ENCODE peak calls at places on chromosomes 16 and 17, in nine cellular contexts. Q, V, X, L, A, K, U, F and J are unnamed samples.
A peak's percentile ranks its signal among the peaks of the same experiment; 100 is the strongest.

GRCh38 chr16:67155305-67156145 is 4.2 kb downstream of the TRADD start:
- DNase-seq in F (peak; percentile 84), V (peak; percentile 69), L (peak; percentile 59), X (peak; percentile 85), K (peak; percentile 81), A (peak; percentile 55), U (peak; percentile 72), Q (peak; percentile 83), J (peak; percentile 88)

GRCh38 chr17:17590141-17590735 is 1.3 kb downstream of the PEMT start:
- DNase-seq in V (no peak), A (no peak), X (no peak), Q (no peak), K (no peak), U (no peak), L (no peak), F (no peak), J (no peak)

GRCh38 chr17:72388765-72389473 is 268.1 kb downstream of the SOX9 start:
- DNase-seq in L (peak; percentile 95), X (no peak), V (peak; percentile 31), Q (peak; percentile 33), F (peak; percentile 89), U (no peak), K (no peak), A (no peak), J (no peak)

GRCh38 chr16:14205666-14206065 is 134.5 kb downstream of the MRTFB start:
- DNase-seq in K (no peak), F (peak; percentile 51), L (no peak), A (no peak), U (no peak), Q (no peak), V (peak; percentile 88), X (no peak), J (peak; percentile 24)

GRCh38 chr16:65318138-65318537 is 196.3 kb upstream of the CDH11 start:
- DNase-seq in L (no peak), F (no peak), U (no peak), V (no peak), X (no peak), A (no peak), K (no peak), Q (no peak), J (no peak)

GRCh38 chr16:31113420-31114124 is 3.9 kb upstream of the KAT8 start:
- DNase-seq in V (no peak), X (no peak), L (no peak), Q (no peak), F (no peak), K (no peak), A (no peak), U (no peak), J (no peak)

GRCh38 chr16:64687796-64688195 is 434.1 kb downstream of the CDH11 start:
- DNase-seq in X (no peak), K (no peak), A (no peak), L (no peak), Q (no peak), V (no peak), U (no peak), F (no peak), J (no peak)

GRCh38 chr17:63675607-63676539 is 24.1 kb downstream of the LIMD2 start:
- DNase-seq in V (peak; percentile 85), K (peak; percentile 64), F (no peak), U (peak; percentile 74), A (peak; percentile 90), X (peak; percentile 84), Q (peak; percentile 95), L (peak; percentile 89), J (no peak)

GRCh38 chr16:15946257-15947044 is 3.0 kb upstream of the ABCC1 start:
- DNase-seq in A (no peak), X (peak; percentile 33), K (no peak), V (peak; percentile 85), Q (peak; percentile 73), L (peak; percentile 83), F (no peak), U (no peak), J (no peak)

GRCh38 chr17:60089097-60089844 is 10.6 kb upstream of the HEATR6 start:
- DNase-seq in V (no peak), F (peak; percentile 42), X (no peak), A (no peak), Q (no peak), L (no peak), U (no peak), K (no peak), J (peak; percentile 56)

GRCh38 chr17:81039854-81040758 is 5.2 kb downstream of the BAIAP2 start:
- DNase-seq in X (no peak), U (no peak), F (no peak), Q (peak; percentile 57), L (peak; percentile 70), A (no peak), V (peak; percentile 62), K (no peak), J (no peak)

GRCh38 chr17:80198144-80198661 is 21.9 kb downstream of the SGSH start:
- DNase-seq in A (no peak), Q (no peak), X (no peak), F (no peak), U (no peak), K (no peak), V (no peak), L (no peak), J (no peak)

GRCh38 chr17:40864661-40865380 is 2.2 kb downstream of the KRT12 start:
- DNase-seq in V (peak; percentile 11), U (no peak), X (no peak), L (no peak), F (no peak), Q (no peak), A (no peak), K (no peak), J (no peak)

GRCh38 chr17:835263-835662 is 53.1 kb downstream of the MRM3 start:
- DNase-seq in U (no peak), K (no peak), A (peak; percentile 52), F (no peak), V (peak; percentile 55), X (peak; percentile 81), L (no peak), Q (peak; percentile 95), J (no peak)

GRCh38 chr17:5364696-5365095 is 54.8 kb downstream of the NUP88 start:
- DNase-seq in K (no peak), A (no peak), U (no peak), V (no peak), Q (no peak), L (no peak), F (no peak), X (no peak), J (no peak)

GRCh38 chr17:8244768-8245167 is 3.1 kb downstream of the CTC1 start:
- DNase-seq in K (no peak), A (no peak), Q (no peak), U (no peak), V (no peak), X (no peak), L (no peak), F (no peak), J (no peak)

GRCh38 chr17:8237886-8238285 is 10.0 kb downstream of the CTC1 start:
- DNase-seq in L (no peak), Q (no peak), A (no peak), U (no peak), K (no peak), X (no peak), F (no peak), V (no peak), J (no peak)

GRCh38 chr17:8249621-8250020 is 532 bp downstream of the PFAS start:
- DNase-seq in X (no peak), U (no peak), F (no peak), A (no peak), Q (no peak), K (no peak), V (no peak), L (no peak), J (no peak)

GRCh38 chr17:8248751-8249607 is at the start of gene PFAS:
- DNase-seq in Q (peak; percentile 95), X (peak; percentile 97), L (peak; percentile 92), V (peak; percentile 93), U (peak; percentile 94), K (peak; percentile 95), F (peak; percentile 97), A (peak; percentile 93), J (peak; percentile 94)

DNA sequence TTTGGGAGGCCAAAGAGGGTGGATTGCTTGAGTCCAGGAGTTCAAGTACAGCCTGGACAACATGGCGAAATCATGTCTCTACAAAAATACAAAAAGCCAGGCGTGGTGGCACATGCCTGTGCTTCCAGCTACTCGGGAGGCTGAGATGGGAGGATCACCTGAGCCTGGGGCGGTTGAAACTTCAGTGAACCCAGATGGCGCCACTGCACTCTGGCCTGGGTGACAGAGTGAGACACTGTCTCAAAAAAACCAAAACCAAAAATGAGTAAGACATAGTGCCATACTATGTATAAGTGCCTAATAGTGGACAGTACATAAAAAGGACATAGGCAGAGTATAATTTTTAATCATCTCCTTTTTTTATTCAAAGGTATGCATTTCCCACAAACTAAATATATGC is 4.0 kb downstream of the CTC1 start:
- DNase-seq in V (no peak), Q (no peak), K (no peak), A (no peak), F (no peak), L (no peak), X (no peak), U (no peak), J (no peak)
- TF ChIP-seq CTCF in V (no peak), Q (no peak), K (no peak), A (no peak), F (no peak), L (no peak), X (no peak), U (no peak), J (no peak)

GRCh38 chr17:48993305-48993704 is 3.9 kb upstream of the IGF2BP1 start:
- DNase-seq in X (no peak), L (no peak), U (no peak), F (no peak), Q (no peak), A (no peak), K (no peak), V (no peak), J (no peak)
- TF ChIP-seq CTCF in X (no peak), L (no peak), U (no peak), F (no peak), Q (no peak), A (no peak), K (no peak), V (no peak), J (no peak)

DNA sequence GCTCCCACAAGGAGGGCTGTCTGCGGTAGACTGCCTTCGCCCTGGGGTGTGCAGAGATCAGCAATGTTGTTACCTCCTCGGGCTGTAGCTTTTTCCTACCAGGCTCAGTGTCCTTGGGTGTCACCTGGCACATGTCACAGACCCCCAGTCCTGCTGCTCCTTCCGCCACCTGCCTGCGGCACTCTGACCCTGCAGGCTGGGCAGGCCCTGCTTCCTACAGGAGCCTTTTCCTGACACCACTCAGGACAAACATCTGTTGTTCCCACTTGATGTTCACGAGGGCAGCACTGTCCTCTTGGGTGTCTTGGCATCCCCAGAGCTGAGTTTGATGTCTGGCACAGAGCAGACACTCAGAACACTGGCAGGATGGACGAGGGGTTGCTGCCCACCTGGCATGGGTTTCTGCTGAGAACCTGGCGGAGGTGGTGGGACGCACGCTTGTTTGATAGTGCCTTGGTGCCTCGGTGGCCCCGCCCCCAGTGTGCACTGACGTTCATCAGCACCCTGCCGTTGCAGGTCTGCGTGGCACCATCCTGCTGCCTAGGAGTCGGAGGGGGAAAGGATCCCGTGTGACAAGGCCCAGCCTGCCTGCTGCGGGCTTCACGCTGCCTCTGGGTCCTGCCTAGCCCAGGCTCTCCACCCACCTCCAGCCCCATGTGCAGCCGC is 26.7 kb upstream of the NUDT16L1 start:
- DNase-seq in X (no peak), V (no peak), U (no peak), K (no peak), A (no peak), F (no peak), L (no peak), Q (no peak), J (no peak)
- TF ChIP-seq CTCF in X (no peak), V (no peak), U (no peak), K (no peak), A (no peak), F (no peak), L (no peak), Q (no peak), J (no peak)

GRCh38 chr16:11202260-11203091 is 53.5 kb downstream of the SOCS1 start:
- DNase-seq in Q (no peak), L (no peak), A (no peak), U (no peak), V (peak; percentile 66), X (no peak), K (no peak), F (peak; percentile 79), J (peak; percentile 60)
- TF ChIP-seq CTCF in Q (no peak), L (no peak), A (no peak), U (no peak), V (no peak), X (no peak), K (no peak), F (no peak), J (no peak)